ENCODE peak calls at places on chromosome 18, in nine cellular contexts. K, C, H, D, T, A, O, W and X are unnamed samples.

GRCh38 chr18:73887801-73888200 is 259.8 kb downstream of the FBXO15 start:
- DNase-seq in W (no peak), C (no peak), H (no peak), O (no peak), D (no peak), A (no peak), T (no peak), K (no peak), X (no peak)

GRCh38 chr18:23450022-23450421 is 3.1 kb upstream of the RIOK3 start:
- DNase-seq in K (no peak), H (no peak), C (no peak), D (no peak), O (no peak), A (no peak), T (no peak), W (no peak), X (no peak)

GRCh38 chr18:21099442-21099841 is 12.2 kb downstream of the ROCK1 start:
- DNase-seq in D (no peak), O (no peak), W (no peak), H (no peak), K (no peak), T (no peak), C (no peak), A (peak; percentile 64), X (no peak)

GRCh38 chr18:74570266-74570665 is 27.4 kb upstream of the ZNF407 start:
- DNase-seq in K (no peak), O (no peak), H (no peak), A (no peak), T (no peak), D (no peak), W (no peak), C (no peak), X (no peak)

GRCh38 chr18:73597832-73598615 is 549.6 kb downstream of the FBXO15 start:
- DNase-seq in W (no peak), D (no peak), H (peak; percentile 3), O (no peak), K (no peak), A (no peak), C (no peak), T (no peak), X (no peak)

GRCh38 chr18:30920356-30920755 is 122.2 kb downstream of the DSC3 start:
- DNase-seq in H (no peak), W (no peak), A (no peak), T (no peak), D (no peak), C (no peak), O (no peak), K (peak; percentile 23), X (no peak)

GRCh38 chr18:35513181-35513932 is 15.6 kb upstream of the INO80C start:
- DNase-seq in W (no peak), K (peak; percentile 86), O (peak; percentile 76), C (peak; percentile 87), H (no peak), D (peak; percentile 88), T (peak; percentile 70), A (no peak), X (no peak)

GRCh38 chr18:79772865-79773696 is 24.7 kb upstream of the KCNG2 start:
- DNase-seq in K (no peak), T (peak; percentile 10), W (no peak), A (no peak), H (no peak), D (no peak), C (no peak), O (no peak), X (no peak)

GRCh38 chr18:13502585-13502984 is 223.8 kb downstream of the FAM210A start:
- DNase-seq in W (no peak), D (no peak), K (peak; percentile 35), C (no peak), T (peak; percentile 66), A (no peak), H (no peak), O (no peak), X (no peak)

GRCh38 chr18:31042391-31043181 is at the start of gene DSC3:
- DNase-seq in A (no peak), D (peak; percentile 74), C (peak; percentile 39), W (no peak), O (no peak), T (no peak), H (peak; percentile 8), K (peak; percentile 34), X (no peak)

GRCh38 chr18:21911551-21911950 is 171.0 kb downstream of the MIB1 start:
- DNase-seq in T (no peak), K (no peak), O (no peak), H (no peak), W (no peak), D (no peak), C (no peak), A (peak; percentile 34), X (no peak)

GRCh38 chr18:45222200-45222599 is 393.1 kb upstream of the SLC14A2 start:
- DNase-seq in T (no peak), H (no peak), D (no peak), A (no peak), C (no peak), K (no peak), W (no peak), O (no peak), X (no peak)

GRCh38 chr18:49638891-49639557 is 77.2 kb downstream of the LIPG start:
- DNase-seq in A (no peak), D (no peak), C (no peak), K (no peak), O (no peak), W (no peak), H (no peak), T (no peak), X (no peak)

GRCh38 chr18:11037841-11038240 is 111.5 kb downstream of the PIEZO2 start:
- DNase-seq in C (no peak), D (no peak), O (no peak), A (no peak), H (no peak), K (no peak), T (no peak), W (no peak), X (no peak)

GRCh38 chr18:11042247-11042646 is 107.1 kb downstream of the PIEZO2 start:
- DNase-seq in K (peak; percentile 64), C (no peak), A (no peak), D (peak; percentile 49), W (no peak), H (no peak), O (no peak), T (no peak), X (no peak)

GRCh38 chr18:11040359-11040758 is 109.0 kb downstream of the PIEZO2 start:
- DNase-seq in C (no peak), H (no peak), D (no peak), T (no peak), A (no peak), W (no peak), K (no peak), O (no peak), X (no peak)

GRCh38 chr18:11043694-11044093 is 105.7 kb downstream of the PIEZO2 start:
- DNase-seq in D (no peak), W (no peak), C (no peak), T (no peak), K (no peak), A (no peak), O (no peak), H (no peak), X (no peak)

GRCh38 chr18:11040823-11041712 is 108.3 kb downstream of the PIEZO2 start:
- DNase-seq in O (peak; percentile 7), K (peak; percentile 37), T (no peak), H (peak; percentile 56), C (peak; percentile 26), A (peak; percentile 72), W (peak; percentile 7), D (peak; percentile 77), X (no peak)
- TF ChIP-seq CTCF in O (peak; percentile 79), K (peak; percentile 84), T (peak; percentile 63), H (peak; percentile 76), C (peak; percentile 62), A (peak; percentile 68), W (peak; percentile 80), D (peak; percentile 82), X (peak; percentile 40)

GRCh38 chr18:76957384-76958355 is 135.3 kb downstream of the ZNF236 start:
- DNase-seq in C (no peak), W (no peak), A (no peak), D (peak; percentile 54), K (no peak), O (no peak), T (no peak), H (no peak), X (no peak)

GRCh38 chr18:76958692-76959341 is 136.5 kb downstream of the ZNF236 start:
- DNase-seq in D (peak; percentile 44), T (no peak), K (no peak), A (no peak), W (no peak), O (no peak), C (no peak), H (peak; percentile 33), X (no peak)

GRCh38 chr18:76962851-76963250 is 140.5 kb downstream of the ZNF236 start:
- DNase-seq in H (no peak), K (no peak), A (no peak), D (no peak), W (no peak), C (no peak), T (no peak), O (no peak), X (no peak)

GRCh38 chr18:76959605-76960004 is 137.2 kb downstream of the ZNF236 start:
- DNase-seq in C (no peak), A (no peak), D (no peak), W (no peak), H (no peak), T (no peak), K (no peak), O (no peak), X (no peak)

DNA sequence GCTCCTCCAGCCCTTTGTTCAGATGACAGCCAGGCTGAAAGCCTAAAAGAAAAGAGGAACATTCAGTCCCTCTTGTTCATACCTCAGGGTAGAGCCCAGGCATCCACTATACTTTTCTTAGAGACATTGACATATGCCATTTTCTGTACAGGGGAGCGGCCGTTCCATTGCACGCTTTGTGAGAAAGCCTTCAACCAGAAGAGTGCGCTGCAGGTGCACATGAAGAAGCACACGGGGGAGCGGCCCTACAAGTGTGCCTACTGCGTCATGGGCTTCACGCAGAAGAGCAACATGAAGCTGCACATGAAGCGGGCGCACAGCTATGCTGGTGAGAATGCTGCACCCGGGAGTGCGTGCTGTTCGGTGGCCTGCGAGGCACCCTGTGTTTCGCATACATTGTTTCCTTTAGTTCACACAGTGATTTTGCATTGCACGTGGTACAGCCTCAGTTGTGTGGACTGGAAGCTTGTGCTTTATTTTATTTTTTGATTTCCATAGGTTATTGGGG is 138.2 kb downstream of the ZNF236 start:
- DNase-seq in D (no peak), A (no peak), W (no peak), C (no peak), K (no peak), T (no peak), O (no peak), H (no peak), X (no peak)
- TF ChIP-seq CTCF in D (no peak), A (no peak), W (no peak), C (no peak), K (no peak), T (no peak), O (no peak), H (no peak), X (no peak)

GRCh38 chr18:5456577-5457466 is 87.0 kb downstream of the EPB41L3 start:
- DNase-seq in W (no peak), K (peak; percentile 39), D (peak; percentile 71), C (no peak), T (no peak), O (no peak), A (no peak), H (no peak), X (no peak)
- TF ChIP-seq CTCF in W (peak; percentile 56), K (no peak), D (peak; percentile 60), C (no peak), T (peak; percentile 30), O (peak; percentile 36), A (no peak), H (peak; percentile 13), X (no peak)

GRCh38 chr18:69943021-69943420 is 4.7 kb downstream of the CD226 start:
- DNase-seq in C (no peak), H (no peak), K (no peak), D (no peak), A (peak; percentile 35), O (no peak), T (no peak), W (no peak), X (no peak)
- TF ChIP-seq CTCF in C (no peak), H (peak; percentile 13), K (no peak), D (peak; percentile 15), A (peak; percentile 17), O (peak; percentile 7), T (no peak), W (no peak), X (peak; percentile 20)